ENCODE peak calls at places on chromosomes 16 and 17, in eight cellular contexts. M is heart left ventricle; P is endodermal cell; N is thoracic aorta; V is pancreas; L is mesendoderm; R is esophagus squamous epithelium; T is CD8-positive, alpha-beta T cell. S is an unnamed sample. For H3K27me3, the result is how much of the 10 kb centered on the place peaks cover.

GRCh38 chr16:75820672-75821071 is 94.4 kb upstream of the CPHXL start:
- DNase-seq in M (no peak), V (no peak), P (peak), L (peak), T (no peak), N (no peak), R (no peak), S (no peak)

GRCh38 chr17:42126836-42127235 is 4.2 kb downstream of the HSPB9 start:
- DNase-seq in M (no peak), P (no peak), R (no peak), T (no peak), N (no peak), L (no peak), V (no peak), S (no peak)

GRCh38 chr17:44351961-44352921 is 7.1 kb downstream of the GRN start:
- DNase-seq in L (no peak), P (no peak), N (no peak), T (no peak), M (no peak), R (no peak), V (no peak), S (peak)

GRCh38 chr16:85621698-85622433 is 8.7 kb downstream of the GSE1 start:
- DNase-seq in N (no peak), R (no peak), T (no peak), P (no peak), M (no peak), V (no peak), L (no peak), S (no peak)

GRCh38 chr17:81348097-81349055 is 46.9 kb upstream of the BAHCC1 start:
- DNase-seq in T (no peak), P (peak), R (no peak), M (no peak), V (peak), L (no peak), N (no peak), S (no peak)

GRCh38 chr17:79160980-79161621 is 86.5 kb downstream of the ENGASE start:
- DNase-seq in T (peak), R (no peak), V (no peak), N (no peak), P (no peak), M (no peak), L (peak), S (no peak)

GRCh38 chr16:83270640-83271039 is 537.1 kb upstream of the HSBP1 start:
- DNase-seq in V (no peak), P (no peak), T (no peak), N (no peak), M (no peak), L (no peak), R (no peak), S (no peak)

GRCh38 chr17:29726721-29727252 is 104.1 kb upstream of the CORO6 start:
- DNase-seq in T (no peak), R (no peak), N (no peak), V (no peak), M (no peak), P (no peak), L (peak), S (no peak)

GRCh38 chr16:84514874-84515835 is 10.7 kb upstream of the MEAK7 start:
- DNase-seq in T (peak), V (no peak), N (no peak), R (peak), L (no peak), P (no peak), M (peak), S (peak)

GRCh38 chr17:75457047-75457654 is 716 bp downstream of the TMEM94 start:
- DNase-seq in N (no peak), M (peak), R (no peak), L (peak), T (peak), P (peak), V (peak), S (peak)

GRCh38 chr17:63601439-63602371 is 1.0 kb downstream of the TACO1 start:
- DNase-seq in V (no peak), T (no peak), N (no peak), R (no peak), P (no peak), M (no peak), L (peak), S (no peak)

GRCh38 chr17:79952265-79952877 is 83.3 kb downstream of the TBC1D16 start:
- DNase-seq in V (peak), N (no peak), P (no peak), T (no peak), M (no peak), R (no peak), L (no peak), S (no peak)

GRCh38 chr17:76384222-76384986 is at the start of gene SPHK1:
- DNase-seq in M (peak), N (no peak), P (peak), T (peak), R (no peak), V (peak), L (peak), S (peak)

GRCh38 chr17:1865252-1866037 is 35.6 kb downstream of the RPA1 start:
- DNase-seq in M (no peak), L (peak), N (no peak), T (peak), R (no peak), P (peak), V (no peak), S (no peak)

GRCh38 chr17:47604268-47604927 is 45.3 kb upstream of the KPNB1 start:
- DNase-seq in V (no peak), M (peak), T (no peak), P (no peak), N (no peak), R (no peak), L (no peak), S (no peak)

GRCh38 chr17:14359251-14359939 is 58.5 kb downstream of the HS3ST3B1 start:
- DNase-seq in L (no peak), P (peak), T (peak), N (no peak), M (no peak), R (no peak), V (no peak), S (peak)

GRCh38 chr16:53872248-53873221 is 168.6 kb downstream of the FTO start:
- DNase-seq in P (no peak), T (no peak), M (no peak), V (no peak), N (no peak), L (no peak), R (no peak), S (no peak)
- H3K27ac ChIP-seq in P (no peak), T (no peak), M (peak), V (no peak), N (no peak), L (no peak), R (no peak), S (no peak)

GRCh38 chr16:78211951-78212350 is 112.5 kb downstream of the WWOX start:
- DNase-seq in R (no peak), M (no peak), V (no peak), N (no peak), L (peak), T (no peak), P (peak), S (no peak)

GRCh38 chr16:78213751-78214150 is 114.3 kb downstream of the WWOX start:
- DNase-seq in V (no peak), P (peak), T (no peak), N (no peak), R (no peak), M (no peak), L (no peak), S (no peak)

GRCh38 chr16:78212674-78213073 is 113.2 kb downstream of the WWOX start:
- DNase-seq in R (no peak), N (no peak), L (no peak), M (no peak), V (no peak), P (no peak), T (no peak), S (no peak)

GRCh38 chr16:78211200-78211599 is 111.7 kb downstream of the WWOX start:
- DNase-seq in V (no peak), L (no peak), P (no peak), M (no peak), T (no peak), R (no peak), N (no peak), S (no peak)

GRCh38 chr16:78210305-78210704 is 110.9 kb downstream of the WWOX start:
- DNase-seq in M (no peak), T (no peak), V (no peak), L (peak), R (no peak), P (peak), N (no peak), S (no peak)
- H3K27me3 ChIP-seq in M (under half), T (under half), V (under half), L (under half), R (under half), P (under half), N (under half), S (under half)

GRCh38 chr17:58757162-58757613 is 1.5 kb downstream of the PPM1E start:
- DNase-seq in V (no peak), R (no peak), N (no peak), T (no peak), L (no peak), P (no peak), M (no peak), S (no peak)
- H3K4me3 ChIP-seq in V (no peak), R (peak), N (no peak), T (peak), L (no peak), P (peak), M (no peak), S (peak)

DNA sequence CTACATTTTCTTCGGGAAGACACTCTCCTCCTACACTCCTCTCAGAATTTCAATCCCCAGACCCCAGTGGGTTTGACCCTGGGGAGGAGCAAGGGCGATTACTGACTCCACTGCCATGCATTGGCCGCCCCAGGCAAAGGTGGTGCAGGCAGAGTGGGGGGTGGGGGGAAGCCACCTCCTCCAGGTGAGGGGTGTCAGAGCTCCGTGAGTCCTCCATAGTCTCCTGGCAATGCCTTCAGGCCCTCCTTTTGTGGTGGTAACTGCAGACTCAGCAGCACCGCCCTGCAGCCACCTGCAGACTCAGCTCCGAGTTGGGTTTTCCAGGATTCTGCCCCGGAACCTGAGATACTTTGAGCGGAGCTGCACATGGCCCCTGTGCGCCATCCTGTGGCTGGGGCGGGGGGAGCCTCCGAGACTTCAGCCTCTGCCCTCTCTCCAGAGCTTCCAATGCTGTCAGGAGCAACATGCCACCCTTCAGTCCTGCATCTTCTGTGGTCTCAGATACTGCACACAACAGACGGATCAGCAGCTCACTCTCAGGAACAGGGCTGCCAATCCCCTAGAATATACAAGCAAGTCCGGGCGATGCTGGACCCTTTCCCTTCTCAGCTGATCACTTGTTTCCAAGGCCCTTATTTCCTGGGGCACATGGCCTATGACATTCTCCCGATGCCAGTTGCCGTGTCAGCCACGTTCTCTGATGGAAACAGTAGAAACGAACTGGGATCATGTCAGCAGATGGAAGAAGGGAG is 2.4 kb upstream of the SLC47A2 start:
- DNase-seq in T (no peak), P (peak), V (peak), N (no peak), R (no peak), M (no peak), L (peak), S (no peak)
- H3K27ac ChIP-seq in T (no peak), P (no peak), V (no peak), N (no peak), R (peak), M (no peak), L (no peak), S (no peak)

GRCh38 chr16:89374393-89374948 is 115.9 kb downstream of the ANKRD11 start:
- DNase-seq in P (peak), T (no peak), L (peak), N (no peak), M (no peak), V (no peak), R (no peak), S (no peak)

GRCh38 chr16:89373355-89374110 is 116.8 kb downstream of the ANKRD11 start:
- DNase-seq in V (no peak), P (no peak), T (no peak), L (no peak), R (no peak), N (no peak), M (no peak), S (no peak)

GRCh38 chr16:89376812-89377445 is 113.4 kb downstream of the ANKRD11 start:
- DNase-seq in L (no peak), R (no peak), N (no peak), V (no peak), T (no peak), M (no peak), P (no peak), S (no peak)

GRCh38 chr16:89375686-89376085 is 114.7 kb downstream of the ANKRD11 start:
- DNase-seq in M (no peak), T (no peak), N (no peak), V (no peak), P (no peak), R (no peak), L (no peak), S (no peak)

GRCh38 chr16:89375021-89375420 is 115.3 kb downstream of the ANKRD11 start:
- DNase-seq in N (no peak), M (no peak), V (no peak), T (no peak), L (no peak), R (no peak), P (no peak), S (no peak)
- H3K27me3 ChIP-seq in N (under half), M (under half), V (under half), T (under half), L (under half), R (under half), P (under half), S (under half)

GRCh38 chr17:213286-214105 is 32.0 kb upstream of the DOC2B start:
- DNase-seq in V (peak), M (no peak), T (no peak), R (no peak), N (no peak), P (no peak), L (no peak), S (no peak)

GRCh38 chr17:218711-219110 is 37.3 kb upstream of the DOC2B start:
- DNase-seq in L (no peak), T (no peak), P (no peak), M (peak), R (no peak), N (no peak), V (peak), S (no peak)

GRCh38 chr17:210402-210801 is 29.0 kb upstream of the DOC2B start:
- DNase-seq in V (peak), R (no peak), N (no peak), M (no peak), T (no peak), L (no peak), P (no peak), S (peak)

GRCh38 chr17:216625-217024 is 35.2 kb upstream of the DOC2B start:
- DNase-seq in N (no peak), V (no peak), T (no peak), R (no peak), M (no peak), P (no peak), L (no peak), S (no peak)

GRCh38 chr17:214881-215331 is 33.5 kb upstream of the DOC2B start:
- DNase-seq in M (no peak), N (no peak), L (no peak), V (peak), T (no peak), P (no peak), R (no peak), S (no peak)
- H3K4me3 ChIP-seq in M (no peak), N (no peak), L (peak), V (peak), T (no peak), P (peak), R (no peak), S (no peak)

DNA sequence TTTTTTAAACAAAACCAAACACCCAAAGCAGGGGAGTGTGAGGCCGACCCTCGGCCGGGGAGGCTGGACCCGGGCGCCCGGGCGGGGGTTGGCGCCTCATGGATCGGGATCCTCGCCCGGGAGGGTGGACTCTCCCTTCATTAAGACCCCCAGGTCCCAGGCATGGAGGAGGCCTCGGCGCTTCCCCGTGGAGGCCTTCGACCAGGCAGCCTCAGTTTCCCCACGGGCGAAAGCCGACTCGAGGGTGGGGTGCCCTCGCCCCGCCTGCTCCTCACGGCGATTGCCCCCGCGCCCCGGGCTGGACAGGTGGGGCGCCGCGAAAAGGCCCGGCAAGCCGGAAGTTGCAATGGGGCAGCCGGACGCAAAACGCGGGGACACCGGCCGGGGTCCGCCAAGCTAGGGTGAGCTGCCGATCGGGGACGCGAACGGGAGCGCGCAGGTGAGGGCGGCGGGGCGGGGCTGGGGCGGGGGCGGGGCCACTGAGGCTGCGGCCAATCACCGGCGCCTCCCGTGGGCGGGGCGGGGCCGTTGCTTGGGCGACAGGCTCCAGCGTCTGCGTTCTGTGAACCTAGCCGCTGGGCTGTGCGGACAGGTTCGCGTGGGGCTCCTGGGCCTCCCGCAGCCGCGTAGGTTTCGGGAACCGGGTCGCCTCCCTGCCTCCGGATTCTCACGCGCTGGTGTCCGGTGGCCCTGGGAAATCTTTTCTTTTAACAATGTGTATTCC is 6.0 kb upstream of the ZNF205 start:
- DNase-seq in V (peak), M (peak), L (peak), P (peak), T (peak), R (peak), N (peak), S (peak)
- H3K27ac ChIP-seq in V (peak), M (peak), L (no peak), P (no peak), T (peak), R (peak), N (peak), S (peak)

DNA sequence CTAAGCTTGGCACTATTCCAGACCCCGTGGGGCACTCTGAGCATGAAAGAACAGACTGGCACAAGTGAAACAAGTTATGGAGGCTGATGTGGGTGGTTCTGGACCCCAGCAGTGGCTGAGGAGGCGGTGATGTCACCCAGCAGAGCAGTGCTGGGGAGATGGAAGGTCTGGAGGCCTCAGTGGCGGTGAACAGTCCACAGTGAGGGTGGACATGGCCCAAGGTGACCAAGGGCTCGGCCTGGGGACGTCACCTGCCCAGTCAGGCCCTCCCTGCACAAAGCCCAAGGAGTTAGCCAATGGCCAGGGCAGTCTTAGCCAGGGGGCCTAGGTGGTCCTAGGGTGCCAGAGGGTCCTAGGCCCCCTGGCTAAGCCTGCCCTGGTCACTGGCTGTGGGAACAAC is 24.5 kb downstream of the SMPD3 start:
- DNase-seq in V (no peak), N (no peak), T (no peak), P (no peak), R (no peak), M (no peak), L (no peak), S (no peak)
- H3K27me3 ChIP-seq in V (under half), N (under half), T (under half), P (under half), R (under half), M (under half), L (under half), S (under half)